ENCODE peak calls at places on chromosomes 13 and 19, in ten cellular contexts. L, M, W, O, H, Z, V, N, J and G are unnamed samples.

GRCh38 chr13:73173160-73173905 is 114.5 kb downstream of the KLF5 start:
- DNase-seq in N (no peak), L (no peak), O (no peak), Z (no peak), H (no peak), V (no peak), M (no peak), W (no peak), J (no peak), G (no peak)

GRCh38 chr19:746956-747355 is 4.0 kb upstream of the MISP start:
- DNase-seq in Z (no peak), J (no peak), L (no peak), N (no peak), V (no peak), W (no peak), H (no peak), O (no peak), M (no peak), G (no peak)

GRCh38 chr13:18952225-18953016 is 229.2 kb downstream of the TUBA3C start:
- DNase-seq in W (no peak), Z (no peak), J (no peak), O (no peak), L (no peak), H (no peak), M (no peak), V (no peak), N (no peak), G (no peak)

GRCh38 chr19:45123440-45123850 is 30.5 kb downstream of the PPP1R37 start:
- DNase-seq in W (no peak), J (no peak), V (no peak), O (no peak), L (peak), M (no peak), N (no peak), Z (no peak), H (no peak), G (no peak)

GRCh38 chr19:54451997-54452396 is 3.0 kb downstream of the LENG8 start:
- DNase-seq in J (no peak), Z (no peak), V (no peak), L (no peak), M (no peak), W (no peak), O (no peak), N (peak), H (no peak), G (no peak)

GRCh38 chr19:56271096-56271495 is 1.5 kb upstream of the EDDM13 start:
- DNase-seq in M (no peak), N (no peak), L (no peak), J (no peak), W (no peak), Z (no peak), H (no peak), O (no peak), V (no peak), G (no peak)

GRCh38 chr13:110341445-110342247 is 34.6 kb downstream of the COL4A2 start:
- DNase-seq in L (no peak), J (no peak), O (peak), M (no peak), H (peak), V (peak), N (no peak), Z (peak), W (peak), G (no peak)

GRCh38 chr19:35704218-35704617 is at the start of gene ZBTB32:
- DNase-seq in Z (no peak), W (no peak), J (no peak), L (peak), H (peak), V (peak), O (peak), N (no peak), M (no peak), G (peak)

GRCh38 chr19:18408053-18408476 is 10.6 kb upstream of the LRRC25 start:
- DNase-seq in W (peak), O (peak), V (no peak), Z (peak), L (no peak), H (peak), N (peak), M (no peak), J (no peak), G (peak)

DNA sequence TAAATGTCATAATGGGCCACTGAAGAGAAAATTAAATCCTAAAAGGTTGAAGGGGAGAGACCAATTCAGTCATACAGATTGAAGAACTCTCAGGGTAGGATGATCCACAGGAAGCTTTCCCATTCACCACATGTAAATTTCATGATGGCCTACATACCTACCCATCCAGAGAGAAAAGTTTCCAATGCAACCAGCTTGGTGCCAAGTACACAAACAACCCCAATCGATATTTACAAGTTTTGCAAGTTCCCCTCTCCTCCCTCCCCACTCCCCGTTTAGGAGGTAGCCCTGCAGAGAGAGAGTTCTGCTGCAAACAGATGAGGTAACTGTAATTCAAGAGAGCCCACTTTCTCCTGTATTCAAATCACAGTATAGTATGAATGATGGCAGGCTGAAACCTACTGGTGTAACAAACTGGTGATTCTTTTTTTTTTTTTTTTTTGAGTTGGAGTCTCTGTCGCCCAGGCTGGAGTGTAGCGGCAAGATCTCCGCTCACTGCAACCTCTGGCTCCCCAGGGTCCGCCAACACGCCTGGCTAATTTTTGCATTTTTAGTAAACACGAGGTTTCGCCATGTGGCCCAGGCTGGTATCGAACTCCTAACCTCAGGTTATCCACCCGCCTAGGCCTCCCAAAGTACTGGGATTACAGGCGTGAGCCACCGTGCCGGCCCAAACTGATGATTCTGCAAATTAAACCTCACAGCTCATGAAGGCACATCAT is 14.4 kb downstream of the FOXO1 start:
- DNase-seq in V (no peak), M (no peak), N (no peak), O (no peak), J (no peak), H (no peak), W (peak), L (no peak), Z (no peak), G (peak)
- H3K27ac ChIP-seq in V (no peak), M (no peak), N (no peak), O (no peak), J (no peak), H (no peak), W (peak), L (no peak), Z (no peak), G (peak)

GRCh38 chr19:48965806-48966540 is 864 bp downstream of the FTL start:
- DNase-seq in J (no peak), V (peak), O (peak), M (no peak), H (peak), W (peak), L (peak), N (peak), Z (peak), G (peak)

GRCh38 chr19:48968813-48969218 is 3.7 kb downstream of the FTL start:
- DNase-seq in V (no peak), M (no peak), Z (no peak), J (no peak), W (no peak), L (no peak), O (no peak), N (no peak), H (no peak), G (peak)

GRCh38 chr19:48966541-48967345 is 1.6 kb downstream of the FTL start:
- DNase-seq in N (no peak), V (no peak), M (no peak), Z (no peak), J (no peak), W (no peak), O (no peak), L (no peak), H (no peak), G (peak)

GRCh38 chr19:48968179-48968661 is 3.1 kb downstream of the FTL start:
- DNase-seq in V (no peak), L (no peak), J (no peak), N (no peak), H (no peak), O (no peak), M (no peak), W (no peak), Z (no peak), G (no peak)

GRCh38 chr19:48967346-48968178 is 2.5 kb downstream of the FTL start:
- DNase-seq in M (no peak), Z (no peak), N (no peak), W (no peak), L (no peak), V (peak), O (no peak), H (no peak), J (no peak), G (peak)
- H3K27ac ChIP-seq in M (peak), Z (peak), N (no peak), W (peak), L (peak), V (no peak), O (no peak), H (peak), J (peak), G (peak)

GRCh38 chr13:108270442-108270841 is 924 bp downstream of the TNFSF13B start:
- DNase-seq in H (no peak), L (no peak), O (peak), M (no peak), Z (no peak), J (no peak), V (no peak), N (no peak), W (no peak), G (no peak)

GRCh38 chr13:108274718-108275117 is 5.2 kb downstream of the TNFSF13B start:
- DNase-seq in J (no peak), H (no peak), O (no peak), Z (no peak), N (no peak), W (no peak), V (no peak), L (no peak), M (no peak), G (no peak)

GRCh38 chr13:108268713-108269112 is 805 bp upstream of the TNFSF13B start:
- DNase-seq in L (no peak), O (no peak), V (no peak), M (no peak), J (no peak), W (no peak), N (no peak), H (no peak), Z (no peak), G (no peak)

GRCh38 chr13:108269601-108270328 is at the start of gene TNFSF13B:
- DNase-seq in V (peak), H (peak), Z (peak), M (no peak), O (peak), N (peak), L (no peak), W (peak), J (no peak), G (peak)

GRCh38 chr13:108272333-108272732 is 2.8 kb downstream of the TNFSF13B start:
- DNase-seq in Z (no peak), H (no peak), M (no peak), L (no peak), V (no peak), N (no peak), W (no peak), J (no peak), O (no peak), G (no peak)
- H3K27ac ChIP-seq in Z (no peak), H (no peak), M (no peak), L (no peak), V (no peak), N (no peak), W (no peak), J (no peak), O (no peak), G (no peak)

GRCh38 chr13:39385154-39385553 is 217.8 kb downstream of the LHFPL6 start:
- DNase-seq in Z (no peak), M (no peak), H (no peak), V (no peak), L (no peak), O (no peak), J (no peak), N (no peak), W (no peak), G (no peak)
- H3K27ac ChIP-seq in Z (no peak), M (peak), H (peak), V (peak), L (no peak), O (no peak), J (no peak), N (no peak), W (no peak), G (no peak)

DNA sequence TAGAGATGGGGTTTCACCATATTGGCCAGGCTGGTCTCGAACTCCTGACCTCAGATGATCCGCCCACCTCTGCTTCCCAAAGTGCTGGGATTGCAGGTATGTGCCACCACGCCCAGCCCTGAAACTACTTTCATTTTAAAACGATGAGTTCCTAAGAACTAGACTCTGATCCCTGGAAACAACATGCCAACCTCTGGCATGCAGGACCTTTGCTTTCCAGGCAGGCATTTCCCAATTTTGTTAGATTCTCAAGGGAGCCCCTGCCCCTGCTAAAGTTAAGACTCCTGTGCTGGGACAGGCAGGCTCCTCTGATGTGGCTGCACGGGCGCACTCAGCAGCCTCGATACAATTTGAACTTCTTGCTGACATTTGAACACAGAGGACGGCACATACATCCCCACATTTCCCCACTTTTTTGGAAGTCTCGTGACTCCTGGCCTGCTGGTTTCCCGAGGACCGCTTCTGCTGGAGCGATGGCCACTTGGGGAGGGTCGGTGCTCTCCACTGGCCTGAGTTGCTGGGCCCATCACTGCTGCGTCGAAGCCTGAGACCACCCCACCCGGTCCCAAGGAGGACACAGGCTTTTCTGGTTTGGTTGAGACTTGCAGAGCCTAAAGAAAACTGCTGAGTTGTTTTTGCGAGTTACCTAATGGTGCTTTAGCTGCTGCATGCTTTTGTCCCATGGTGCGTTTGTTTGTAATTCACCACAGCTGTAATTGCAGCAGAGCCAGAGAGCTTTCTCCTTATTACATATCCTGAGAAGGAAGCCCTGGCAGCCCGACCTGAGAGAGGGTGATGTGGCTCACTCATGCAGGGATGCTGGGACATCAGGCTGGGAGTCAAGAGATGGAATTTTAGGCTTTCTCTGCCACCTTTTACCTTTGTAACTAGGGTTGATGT is 8.2 kb downstream of the ATP11A start:
- DNase-seq in H (no peak), N (no peak), W (no peak), Z (peak), V (no peak), O (no peak), J (no peak), L (no peak), M (no peak), G (no peak)
- H3K27ac ChIP-seq in H (peak), N (no peak), W (no peak), Z (no peak), V (no peak), O (no peak), J (no peak), L (no peak), M (peak), G (no peak)

GRCh38 chr13:106382569-106382968 is 152.9 kb downstream of the EFNB2 start:
- DNase-seq in L (no peak), W (no peak), Z (no peak), V (no peak), N (no peak), O (no peak), H (no peak), M (no peak), J (no peak), G (no peak)
- H3K27ac ChIP-seq in L (no peak), W (no peak), Z (no peak), V (no peak), N (no peak), O (no peak), H (no peak), M (no peak), J (no peak), G (no peak)